ENCODE peak calls at places on chromosomes 3 and 15, in seven cellular contexts. One of them, this sample, is unnamed.

GRCh38 chr15:29132786-29133185 is 136.8 kb downstream of the NSMCE3 start:
- DNase-seq in RWPE2: peak; percentile 68
- DNase-seq in fibroblast of the aortic adventitia: no peak
- DNase-seq in fibroblast of mammary gland: no peak
- DNase-seq in kidney: peak; percentile 47
- DNase-seq in cardiac fibroblast: no peak
- DNase-seq in coronary artery: peak; percentile 66
- DNase-seq in this sample: no peak

GRCh38 chr3:138774529-138775253 is 60.0 kb downstream of the PIK3CB start:
- DNase-seq in fibroblast of the aortic adventitia: peak; percentile 100
- DNase-seq in cardiac fibroblast: peak; percentile 100
- DNase-seq in coronary artery: no peak
- DNase-seq in kidney: no peak
- DNase-seq in fibroblast of mammary gland: peak; percentile 100
- DNase-seq in RWPE2: peak; percentile 76
- DNase-seq in this sample: peak; percentile 100

GRCh38 chr3:27431116-27431515 is 53.1 kb downstream of the SLC4A7 start:
- DNase-seq in fibroblast of the aortic adventitia: peak; percentile 98
- DNase-seq in cardiac fibroblast: peak; percentile 98
- DNase-seq in kidney: peak; percentile 53
- DNase-seq in coronary artery: no peak
- DNase-seq in RWPE2: no peak
- DNase-seq in fibroblast of mammary gland: peak; percentile 99
- DNase-seq in this sample: peak; percentile 97

GRCh38 chr3:8313591-8314298 is 187.9 kb upstream of the LMCD1 start:
- DNase-seq in fibroblast of the aortic adventitia: no peak
- DNase-seq in fibroblast of mammary gland: no peak
- DNase-seq in RWPE2: no peak
- DNase-seq in cardiac fibroblast: no peak
- DNase-seq in coronary artery: no peak
- DNase-seq in kidney: no peak
- DNase-seq in this sample: no peak

GRCh38 chr3:70822777-70823176 is 510.3 kb upstream of the MDFIC2 start:
- DNase-seq in kidney: no peak
- DNase-seq in fibroblast of mammary gland: no peak
- DNase-seq in RWPE2: no peak
- DNase-seq in fibroblast of the aortic adventitia: no peak
- DNase-seq in cardiac fibroblast: no peak
- DNase-seq in coronary artery: no peak
- DNase-seq in this sample: no peak

GRCh38 chr15:68130851-68131250 is 74.3 kb downstream of the CALML4 start:
- DNase-seq in cardiac fibroblast: no peak
- DNase-seq in coronary artery: no peak
- DNase-seq in fibroblast of the aortic adventitia: no peak
- DNase-seq in RWPE2: no peak
- DNase-seq in kidney: no peak
- DNase-seq in fibroblast of mammary gland: no peak
- DNase-seq in this sample: no peak

GRCh38 chr3:48418651-48419050 is 11.2 kb downstream of the PLXNB1 start:
- DNase-seq in coronary artery: no peak
- DNase-seq in fibroblast of the aortic adventitia: no peak
- DNase-seq in cardiac fibroblast: no peak
- DNase-seq in fibroblast of mammary gland: no peak
- DNase-seq in kidney: peak; percentile 55
- DNase-seq in RWPE2: no peak
- DNase-seq in this sample: no peak

GRCh38 chr3:154427685-154428291 is 2.2 kb downstream of the GPR149 start:
- DNase-seq in kidney: peak; percentile 50
- DNase-seq in coronary artery: no peak
- DNase-seq in fibroblast of the aortic adventitia: no peak
- DNase-seq in fibroblast of mammary gland: no peak
- DNase-seq in cardiac fibroblast: no peak
- DNase-seq in RWPE2: no peak
- DNase-seq in this sample: no peak

GRCh38 chr3:148513066-148513671 is 184.5 kb upstream of the AGTR1 start:
- DNase-seq in fibroblast of mammary gland: peak; percentile 32
- DNase-seq in fibroblast of the aortic adventitia: peak; percentile 92
- DNase-seq in cardiac fibroblast: peak; percentile 80
- DNase-seq in RWPE2: no peak
- DNase-seq in kidney: no peak
- DNase-seq in coronary artery: no peak
- DNase-seq in this sample: peak; percentile 24

GRCh38 chr3:45188714-45189659 is 37.1 kb downstream of the TMEM158 start:
- DNase-seq in fibroblast of the aortic adventitia: peak; percentile 47
- DNase-seq in kidney: no peak
- DNase-seq in RWPE2: no peak
- DNase-seq in coronary artery: no peak
- DNase-seq in fibroblast of mammary gland: no peak
- DNase-seq in cardiac fibroblast: no peak
- DNase-seq in this sample: no peak

GRCh38 chr3:127457094-127457475 is 133.4 kb downstream of the TPRA1 start:
- DNase-seq in kidney: peak; percentile 83
- DNase-seq in coronary artery: no peak
- DNase-seq in cardiac fibroblast: peak; percentile 65
- DNase-seq in fibroblast of mammary gland: peak; percentile 61
- DNase-seq in fibroblast of the aortic adventitia: peak; percentile 28
- DNase-seq in RWPE2: peak; percentile 84
- DNase-seq in this sample: peak; percentile 70

DNA sequence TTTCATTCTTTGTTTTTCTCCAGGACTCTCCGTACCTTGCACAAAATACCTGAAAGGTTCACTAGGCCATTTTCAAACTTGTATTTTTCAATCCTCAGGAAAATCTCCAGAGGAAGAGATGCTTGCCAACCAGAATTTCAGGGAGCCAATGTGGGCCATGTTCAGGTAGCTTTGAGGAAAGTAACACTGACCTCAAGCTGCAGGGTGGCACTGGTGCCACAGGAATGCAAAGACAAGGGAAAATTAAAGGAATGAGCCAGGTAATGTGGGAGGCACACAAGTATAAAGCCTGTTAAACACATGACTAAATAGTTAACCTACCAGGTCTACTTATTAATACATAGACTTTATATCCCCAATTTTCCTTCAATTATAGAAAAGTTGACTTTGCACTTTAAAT is 51.9 kb upstream of the GAP43 start:
- DNase-seq in fibroblast of mammary gland: no peak
- DNase-seq in RWPE2: no peak
- DNase-seq in kidney: no peak
- DNase-seq in cardiac fibroblast: no peak
- DNase-seq in coronary artery: no peak
- DNase-seq in fibroblast of the aortic adventitia: no peak
- DNase-seq in this sample: no peak
- TF ChIP-seq CTCF in fibroblast of mammary gland: no peak
- TF ChIP-seq CTCF in RWPE2: no peak
- TF ChIP-seq CTCF in kidney: no peak
- TF ChIP-seq CTCF in cardiac fibroblast: no peak
- TF ChIP-seq CTCF in coronary artery: no peak
- TF ChIP-seq CTCF in fibroblast of the aortic adventitia: no peak
- TF ChIP-seq CTCF in this sample: no peak

GRCh38 chr15:23566070-23567050 is 886 bp downstream of the MKRN3 start:
- DNase-seq in fibroblast of mammary gland: no peak
- DNase-seq in cardiac fibroblast: no peak
- DNase-seq in coronary artery: no peak
- DNase-seq in RWPE2: no peak
- DNase-seq in kidney: no peak
- DNase-seq in fibroblast of the aortic adventitia: no peak
- DNase-seq in this sample: peak; percentile 1

GRCh38 chr15:23561914-23562313 is 3.6 kb upstream of the MKRN3 start:
- DNase-seq in RWPE2: no peak
- DNase-seq in kidney: no peak
- DNase-seq in coronary artery: no peak
- DNase-seq in fibroblast of mammary gland: no peak
- DNase-seq in fibroblast of the aortic adventitia: no peak
- DNase-seq in cardiac fibroblast: no peak
- DNase-seq in this sample: no peak

GRCh38 chr15:23567921-23568320 is 2.4 kb downstream of the MKRN3 start:
- DNase-seq in cardiac fibroblast: no peak
- DNase-seq in kidney: no peak
- DNase-seq in fibroblast of the aortic adventitia: no peak
- DNase-seq in RWPE2: no peak
- DNase-seq in coronary artery: no peak
- DNase-seq in fibroblast of mammary gland: no peak
- DNase-seq in this sample: no peak

GRCh38 chr15:23565395-23566069 is at the start of gene MKRN3:
- DNase-seq in coronary artery: no peak
- DNase-seq in kidney: no peak
- DNase-seq in fibroblast of the aortic adventitia: peak; percentile 41
- DNase-seq in cardiac fibroblast: peak; percentile 59
- DNase-seq in RWPE2: no peak
- DNase-seq in fibroblast of mammary gland: no peak
- DNase-seq in this sample: peak; percentile 58

DNA sequence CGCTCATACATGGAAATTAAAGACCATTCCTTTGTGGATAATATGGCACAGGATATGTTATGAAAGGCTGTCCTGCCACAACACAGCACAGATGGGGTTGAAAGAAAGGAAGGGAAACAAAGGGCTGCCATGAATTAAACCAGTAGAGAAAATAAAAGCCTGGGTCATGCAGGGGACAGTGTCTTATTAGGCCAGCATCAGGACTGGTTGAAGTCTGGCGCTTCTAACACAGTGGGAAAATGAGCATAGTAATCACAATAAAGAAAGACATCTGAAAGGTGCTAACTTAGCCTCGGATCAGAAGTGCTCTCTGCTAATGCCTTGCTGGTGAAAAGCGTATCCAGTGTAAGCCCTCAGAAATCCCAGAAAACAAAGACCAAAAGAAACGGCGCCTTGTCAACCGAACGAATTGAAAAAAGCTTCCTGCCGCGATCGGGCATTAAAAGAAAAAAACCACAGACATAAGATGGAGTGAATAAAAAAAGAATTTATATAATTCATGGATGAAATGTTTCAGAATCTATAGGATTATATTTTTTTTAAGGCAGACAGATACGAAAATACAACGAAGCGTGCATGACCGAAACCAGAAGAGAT is 578 bp upstream of the MKRN3 start:
- DNase-seq in fibroblast of mammary gland: no peak
- DNase-seq in cardiac fibroblast: no peak
- DNase-seq in RWPE2: no peak
- DNase-seq in coronary artery: no peak
- DNase-seq in fibroblast of the aortic adventitia: no peak
- DNase-seq in kidney: no peak
- DNase-seq in this sample: no peak
- H3K4me3 ChIP-seq in fibroblast of mammary gland: no peak overlapping the region
- H3K4me3 ChIP-seq in cardiac fibroblast: no peak overlapping the region
- H3K4me3 ChIP-seq in RWPE2: peak overlapping the region; percentile 35
- H3K4me3 ChIP-seq in coronary artery: no peak overlapping the region
- H3K4me3 ChIP-seq in fibroblast of the aortic adventitia: peak overlapping the region; percentile 36
- H3K4me3 ChIP-seq in kidney: no peak overlapping the region
- H3K4me3 ChIP-seq in this sample: no peak overlapping the region

DNA sequence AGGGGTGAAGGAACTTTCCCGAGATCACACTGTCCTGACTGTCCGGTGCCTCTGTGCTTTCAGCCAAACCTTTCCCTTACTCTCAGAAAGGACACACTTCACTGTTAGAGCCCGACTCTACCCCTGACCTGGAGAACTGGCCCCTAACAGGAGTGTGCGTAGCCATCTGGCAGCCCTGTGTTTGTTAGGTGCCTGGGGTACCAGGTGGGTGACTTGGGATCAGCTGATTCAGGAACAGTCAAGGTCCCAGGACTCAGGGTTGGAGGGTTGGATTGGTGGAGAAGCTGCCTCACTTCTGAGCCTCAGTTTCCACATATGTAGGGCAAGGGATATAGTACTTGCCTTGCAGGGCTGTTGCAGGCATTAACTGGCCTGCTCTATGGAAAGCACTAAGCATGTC is 98.3 kb upstream of the SLC6A11 start:
- DNase-seq in coronary artery: peak; percentile 59
- DNase-seq in fibroblast of the aortic adventitia: no peak
- DNase-seq in cardiac fibroblast: no peak
- DNase-seq in kidney: no peak
- DNase-seq in fibroblast of mammary gland: no peak
- DNase-seq in RWPE2: no peak
- DNase-seq in this sample: no peak
- TF ChIP-seq CTCF in coronary artery: no peak
- TF ChIP-seq CTCF in fibroblast of the aortic adventitia: no peak
- TF ChIP-seq CTCF in cardiac fibroblast: no peak
- TF ChIP-seq CTCF in kidney: no peak
- TF ChIP-seq CTCF in fibroblast of mammary gland: no peak
- TF ChIP-seq CTCF in RWPE2: no peak
- TF ChIP-seq CTCF in this sample: no peak

DNA sequence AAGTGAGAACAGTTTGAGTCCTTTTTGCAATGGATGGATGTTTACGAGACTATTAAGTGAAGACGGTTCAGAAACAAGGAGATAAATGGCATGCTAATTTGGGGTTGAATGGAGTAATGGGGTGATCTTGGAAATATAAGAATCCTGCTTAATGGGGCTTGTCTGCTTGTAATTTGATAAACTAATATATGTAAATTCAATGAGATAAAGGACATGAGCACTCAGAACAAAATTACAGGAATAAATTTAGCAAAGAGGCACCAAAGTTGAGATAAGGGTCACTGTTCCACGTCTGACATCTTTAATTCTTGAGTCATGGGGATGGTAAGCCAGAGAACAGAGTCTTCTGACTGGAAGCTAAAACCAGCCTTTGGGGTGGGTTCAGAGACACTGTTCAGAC is 67.7 kb upstream of the CHRNB4 start:
- DNase-seq in RWPE2: no peak
- DNase-seq in coronary artery: no peak
- DNase-seq in fibroblast of mammary gland: no peak
- DNase-seq in fibroblast of the aortic adventitia: no peak
- DNase-seq in kidney: no peak
- DNase-seq in cardiac fibroblast: no peak
- DNase-seq in this sample: no peak
- H3K4me3 ChIP-seq in RWPE2: no peak overlapping the region
- H3K4me3 ChIP-seq in coronary artery: no peak overlapping the region
- H3K4me3 ChIP-seq in fibroblast of mammary gland: no peak overlapping the region
- H3K4me3 ChIP-seq in fibroblast of the aortic adventitia: no peak overlapping the region
- H3K4me3 ChIP-seq in kidney: no peak overlapping the region
- H3K4me3 ChIP-seq in cardiac fibroblast: no peak overlapping the region
- H3K4me3 ChIP-seq in this sample: no peak overlapping the region

This sample was measured in fibroblast of lung.